ENCODE peak calls at places on chromosomes 16 and 17, in six cellular contexts. W is heart right ventricle, S is IMR-90, K is DND-41, Z is A549, H is heart left ventricle. Q is an unnamed sample.
A peak's percentile ranks its signal among the peaks of the same experiment; 100 is the strongest.

GRCh38 chr17:61416540-61417363 is 17.1 kb downstream of the TBX2 start:
- DNase-seq in K (peak; percentile 59), H (peak; percentile 89), S (peak; percentile 87), W (peak; percentile 90), Z (peak; percentile 93), Q (peak; percentile 93)

GRCh38 chr17:83193336-83194188 is 114.2 kb downstream of the METRNL start:
- DNase-seq in K (peak; percentile 21), S (no peak), Z (no peak), W (peak; percentile 2), H (peak; percentile 8), Q (peak; percentile 79)

GRCh38 chr16:11164482-11165270 is 91.3 kb downstream of the SOCS1 start:
- DNase-seq in H (no peak), W (no peak), S (no peak), K (no peak), Z (no peak), Q (no peak)

GRCh38 chr17:76527430-76528111 is 9.9 kb downstream of the CYGB start:
- DNase-seq in Z (no peak), H (peak; percentile 73), W (peak; percentile 73), S (peak; percentile 80), K (peak; percentile 20), Q (no peak)

GRCh38 chr17:21299981-21300600 is 15.6 kb downstream of the MAP2K3 start:
- DNase-seq in Z (no peak), H (no peak), W (no peak), S (no peak), K (no peak), Q (no peak)

GRCh38 chr17:38440614-38441397 is 12.5 kb downstream of the ARHGAP23 start:
- DNase-seq in Z (no peak), K (no peak), S (no peak), H (peak; percentile 64), W (peak; percentile 63), Q (no peak)

GRCh38 chr16:77437859-77438258 is 3.0 kb upstream of the ADAMTS18 start:
- DNase-seq in H (no peak), Z (no peak), K (no peak), S (no peak), W (no peak), Q (no peak)

GRCh38 chr16:67454104-67454503 is 23.2 kb downstream of the HSD11B2 start:
- DNase-seq in W (no peak), H (no peak), S (no peak), K (no peak), Z (no peak), Q (no peak)

GRCh38 chr16:1812732-1813163 is 13.9 kb downstream of the HAGH start:
- DNase-seq in K (peak; percentile 28), H (peak; percentile 67), W (peak; percentile 62), S (peak; percentile 85), Z (peak; percentile 66), Q (no peak)

GRCh38 chr17:40530988-40531971 is 29.9 kb upstream of the TNS4 start:
- DNase-seq in K (peak; percentile 64), Z (no peak), W (no peak), H (no peak), S (no peak), Q (peak; percentile 54)

GRCh38 chr16:63787014-63787413 is 1334.8 kb downstream of the CDH11 start:
- DNase-seq in Z (no peak), S (no peak), K (no peak), W (no peak), H (no peak), Q (no peak)

GRCh38 chr17:75113798-75114551 is 4.2 kb downstream of the ARMC7 start:
- DNase-seq in Z (peak; percentile 92), H (peak; percentile 93), W (peak; percentile 94), K (peak; percentile 91), S (peak; percentile 89), Q (peak; percentile 92)

GRCh38 chr17:66426397-66427033 is 124.1 kb downstream of the PRKCA start:
- DNase-seq in S (peak; percentile 14), W (no peak), H (no peak), K (peak; percentile 67), Z (no peak), Q (no peak)

GRCh38 chr17:34367486-34368270 is 4.6 kb upstream of the CCL1 start:
- DNase-seq in S (no peak), K (peak; percentile 39), W (no peak), H (no peak), Z (no peak), Q (no peak)

GRCh38 chr17:29148257-29148789 is 31.9 kb downstream of the MYO18A start:
- DNase-seq in W (no peak), S (no peak), H (no peak), K (no peak), Z (no peak), Q (no peak)

GRCh38 chr16:53952215-53953208 is 248.6 kb downstream of the FTO start:
- DNase-seq in Z (no peak), S (peak; percentile 52), H (no peak), K (peak; percentile 62), W (no peak), Q (no peak)
- H3K4me3 ChIP-seq in Z (no peak overlapping the region), S (no peak overlapping the region), H (no peak overlapping the region), K (peak overlapping the region; percentile 48), W (no peak overlapping the region), Q (no peak overlapping the region)

GRCh38 chr17:8961861-8962260 is 3.6 kb downstream of the PIK3R5 start:
- DNase-seq in H (no peak), Z (no peak), W (no peak), S (no peak), K (no peak), Q (no peak)
- H3K4me1 ChIP-seq in H (peaks cover 70% of the 10 kb centered on the region), Z (no peaks in the 10 kb centered on the region), W (no peaks in the 10 kb centered on the region), S (no peaks in the 10 kb centered on the region), K (peaks cover 98% of the 10 kb centered on the region), Q (no peaks in the 10 kb centered on the region)

GRCh38 chr17:36942631-36943125 is 5.4 kb downstream of the LHX1 start:
- DNase-seq in S (no peak), K (no peak), H (no peak), W (no peak), Z (no peak), Q (no peak)

GRCh38 chr17:36942031-36942599 is 4.8 kb downstream of the LHX1 start:
- DNase-seq in S (no peak), Z (no peak), H (no peak), W (no peak), K (no peak), Q (peak; percentile 44)

GRCh38 chr17:36945160-36945559 is 3.6 kb upstream of the AATF start:
- DNase-seq in K (no peak), H (no peak), S (no peak), Z (no peak), W (no peak), Q (no peak)

GRCh38 chr17:36944488-36945040 is 4.2 kb upstream of the AATF start:
- DNase-seq in Z (no peak), K (no peak), S (no peak), W (no peak), H (no peak), Q (no peak)

DNA sequence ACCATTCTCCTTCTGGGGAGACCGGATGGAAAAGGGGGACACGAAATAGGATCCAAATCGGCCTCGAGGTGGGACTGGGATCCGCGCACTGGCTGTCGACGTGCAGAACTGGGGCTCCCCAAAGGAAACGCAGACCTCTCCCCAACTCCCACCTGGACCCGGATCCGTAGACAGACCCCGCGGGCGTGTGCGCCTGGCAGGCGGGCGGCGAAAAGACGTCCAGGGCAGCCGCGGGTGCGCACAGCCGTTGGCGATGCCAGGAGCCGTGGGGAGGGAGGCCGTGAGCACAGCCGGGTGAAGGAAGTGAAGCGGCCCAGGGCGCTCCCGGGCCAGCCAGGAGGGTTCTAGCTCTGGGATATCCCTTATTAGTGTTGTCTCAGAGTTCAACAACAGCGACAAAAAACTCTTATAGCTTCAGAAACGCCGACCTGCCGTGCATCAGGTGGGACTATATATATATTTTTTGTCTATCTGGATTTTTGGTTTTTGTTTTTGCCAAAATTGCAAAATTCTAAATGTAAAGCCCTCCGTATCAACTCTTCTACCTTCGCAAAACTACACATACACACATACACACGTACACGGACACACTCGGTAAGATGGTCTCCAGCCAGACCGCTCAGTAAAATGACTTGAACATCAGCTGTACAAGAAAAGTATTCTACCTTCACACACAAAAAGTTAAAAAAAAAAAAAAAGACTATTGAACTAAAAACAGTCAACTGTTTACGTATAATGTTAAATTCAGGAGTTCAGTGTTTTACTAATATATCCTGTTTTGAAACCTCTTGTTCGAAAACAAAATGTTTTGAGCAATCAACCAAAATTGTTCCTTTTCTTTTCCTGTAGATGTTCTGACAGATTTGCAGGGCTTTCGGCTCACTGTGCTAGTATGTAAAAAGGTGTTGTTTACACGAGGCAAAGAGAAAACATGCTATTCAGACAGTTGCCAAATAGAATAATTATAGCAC is 5.2 kb upstream of the AATF start:
- DNase-seq in Z (no peak), S (no peak), H (no peak), W (no peak), K (no peak), Q (no peak)
- H3K4me3 ChIP-seq in Z (no peak overlapping the region), S (no peak overlapping the region), H (no peak overlapping the region), W (no peak overlapping the region), K (no peak overlapping the region), Q (no peak overlapping the region)

GRCh38 chr16:57801098-57801855 is 1.0 kb downstream of the KIFC3 start:
- DNase-seq in K (no peak), Z (peak; percentile 62), S (peak; percentile 75), H (no peak), W (no peak), Q (no peak)

GRCh38 chr16:57798267-57798810 is 4.0 kb downstream of the KIFC3 start:
- DNase-seq in W (no peak), H (no peak), Z (no peak), S (no peak), K (no peak), Q (no peak)

GRCh38 chr16:57800213-57801097 is 1.8 kb downstream of the KIFC3 start:
- DNase-seq in H (no peak), W (no peak), S (no peak), K (no peak), Z (no peak), Q (peak; percentile 44)

GRCh38 chr16:57798953-57799618 is 3.2 kb downstream of the KIFC3 start:
- DNase-seq in H (no peak), W (no peak), K (no peak), S (no peak), Z (no peak), Q (no peak)

GRCh38 chr16:57799619-57800212 is 2.6 kb downstream of the KIFC3 start:
- DNase-seq in Z (no peak), S (no peak), W (no peak), K (peak; percentile 55), H (no peak), Q (no peak)
- H3K4me1 ChIP-seq in Z (peaks cover 52% of the 10 kb centered on the region), S (peaks cover 29% of the 10 kb centered on the region), W (peaks cover 83% of the 10 kb centered on the region), K (peaks cover 16% of the 10 kb centered on the region), H (peaks cover 69% of the 10 kb centered on the region), Q (no peaks in the 10 kb centered on the region)

GRCh38 chr16:58027341-58028167 is 2.0 kb downstream of the MMP15 start:
- DNase-seq in K (no peak), S (no peak), H (peak; percentile 69), W (peak; percentile 68), Z (peak; percentile 74), Q (peak; percentile 55)

GRCh38 chr16:58026705-58027340 is 1.3 kb downstream of the MMP15 start:
- DNase-seq in Z (peak; percentile 26), S (no peak), K (no peak), W (no peak), H (no peak), Q (peak; percentile 81)

GRCh38 chr16:58028541-58029070 is 3.1 kb downstream of the MMP15 start:
- DNase-seq in W (no peak), S (no peak), H (no peak), K (peak; percentile 19), Z (no peak), Q (no peak)

GRCh38 chr16:58029410-58029809 is 3.9 kb downstream of the MMP15 start:
- DNase-seq in K (no peak), Z (no peak), W (no peak), S (no peak), H (no peak), Q (no peak)

GRCh38 chr16:58028168-58028455 is 2.6 kb downstream of the MMP15 start:
- DNase-seq in W (no peak), K (no peak), Z (no peak), S (no peak), H (no peak), Q (no peak)
- H3K4me3 ChIP-seq in W (peak overlapping the region; percentile 95), K (no peak overlapping the region), Z (no peak overlapping the region), S (no peak overlapping the region), H (peak overlapping the region; percentile 96), Q (no peak overlapping the region)